ENCODE peak calls at places on chromosomes 16 and 17, in four cellular contexts. G is K562, M is HepG2, E is GM12878. K is an unnamed sample.

GRCh38 chr17:72567774-72568173 is 447.0 kb downstream of the SOX9 start:
- DNase-seq in M (no peak), G (no peak), E (no peak), K (no peak)

GRCh38 chr16:924806-925205 is 46.0 kb downstream of the LMF1 start:
- DNase-seq in E (no peak), M (no peak), G (no peak), K (no peak)

GRCh38 chr16:48580925-48581500 is 29.0 kb downstream of the N4BP1 start:
- DNase-seq in G (no peak), M (no peak), E (no peak), K (no peak)

GRCh38 chr17:44384281-44384822 is 5.1 kb downstream of the ITGA2B start:
- DNase-seq in E (no peak), M (no peak), G (no peak), K (no peak)

GRCh38 chr16:87486282-87486681 is 6.5 kb downstream of the ZCCHC14 start:
- DNase-seq in M (no peak), E (no peak), G (no peak), K (no peak)

GRCh38 chr16:85800321-85800669 is 800 bp downstream of the COX4I1 start:
- DNase-seq in M (peak), G (peak), E (no peak), K (no peak)

GRCh38 chr16:67694611-67695010 is 24.5 kb downstream of the GFOD2 start:
- DNase-seq in M (no peak), G (no peak), E (no peak), K (no peak)

GRCh38 chr17:45812102-45812501 is 28.0 kb downstream of the CRHR1 start:
- DNase-seq in E (no peak), M (peak), G (no peak), K (no peak)

GRCh38 chr17:49078248-49078647 is 54.3 kb upstream of the B4GALNT2 start:
- DNase-seq in E (no peak), M (no peak), G (no peak), K (no peak)

GRCh38 chr16:6104423-6104822 is 1006.8 kb upstream of the EEF2KMT start:
- DNase-seq in M (no peak), E (no peak), G (no peak), K (no peak)

GRCh38 chr17:35001549-35001948 is 21.2 kb downstream of the LIG3 start:
- DNase-seq in G (no peak), M (no peak), E (no peak), K (no peak)

GRCh38 chr16:12553191-12553590 is 250.5 kb downstream of the CPPED1 start:
- DNase-seq in E (no peak), M (no peak), G (no peak), K (no peak)

GRCh38 chr17:1999557-2000251 is 25.4 kb downstream of the RTN4RL1 start:
- DNase-seq in E (no peak), M (peak), G (no peak), K (peak)

GRCh38 chr16:75648265-75649076 is 898 bp downstream of the TERF2IP start:
- DNase-seq in M (peak), G (peak), E (no peak), K (peak)

GRCh38 chr17:72591500-72592241 is 470.9 kb downstream of the SOX9 start:
- DNase-seq in G (no peak), M (peak), E (no peak), K (peak)

GRCh38 chr17:49469831-49470568 is 25.1 kb upstream of the NGFR start:
- DNase-seq in E (no peak), M (no peak), G (no peak), K (peak)

GRCh38 chr16:8928467-8928957 is 35.2 kb downstream of the USP7 start:
- DNase-seq in G (peak), E (peak), M (no peak), K (no peak)

GRCh38 chr17:14301279-14301760 is 439 bp downstream of the HS3ST3B1 start:
- DNase-seq in E (no peak), M (no peak), G (peak), K (no peak)

GRCh38 chr16:67170168-67170947 is at the start of gene NOL3:
- DNase-seq in M (peak), E (peak), G (peak), K (peak)

GRCh38 chr17:78583091-78583490 is 5.9 kb upstream of the DNAH17 start:
- DNase-seq in M (no peak), E (no peak), G (peak), K (peak)

GRCh38 chr16:53766304-53767016 is 62.5 kb downstream of the FTO start:
- DNase-seq in G (no peak), E (no peak), M (peak), K (no peak)

GRCh38 chr16:16155234-16155633 is 68.1 kb downstream of the ABCC6 start:
- DNase-seq in M (no peak), E (no peak), G (no peak), K (no peak)

GRCh38 chr17:74979408-74980146 is 7.0 kb upstream of the HID1 start:
- DNase-seq in M (no peak), G (peak), E (no peak), K (no peak)

GRCh38 chr17:65820306-65820705 is 258.9 kb upstream of the AXIN2 start:
- DNase-seq in G (no peak), E (no peak), M (no peak), K (no peak)

GRCh38 chr17:32956240-32956970 is 28.5 kb downstream of the TMEM98 start:
- DNase-seq in M (no peak), G (peak), E (no peak), K (no peak)

GRCh38 chr17:79792984-79793923 is 3.6 kb downstream of the CBX8 start:
- DNase-seq in G (no peak), M (no peak), E (no peak), K (peak)

GRCh38 chr17:45147102-45147580 is 1.1 kb upstream of the HEXIM1 start:
- DNase-seq in E (no peak), M (no peak), G (peak), K (no peak)

GRCh38 chr17:43327834-43328420 is 70.9 kb upstream of the ARL4D start:
- DNase-seq in G (no peak), M (no peak), E (no peak), K (no peak)

GRCh38 chr17:20092292-20092867 is 83.2 kb downstream of the SPECC1 start:
- DNase-seq in M (no peak), G (no peak), E (no peak), K (no peak)

GRCh38 chr17:3796110-3796821 is 4.7 kb downstream of the ITGAE start:
- DNase-seq in M (no peak), E (peak), G (no peak), K (no peak)

GRCh38 chr16:12229759-12230594 is 253.4 kb downstream of the SNX29 start:
- DNase-seq in G (no peak), E (no peak), M (peak), K (no peak)

GRCh38 chr17:68195667-68196393 is 52.0 kb upstream of the AMZ2 start:
- DNase-seq in E (no peak), M (no peak), G (no peak), K (peak)

GRCh38 chr16:55668337-55669281 is 12.8 kb downstream of the SLC6A2 start:
- DNase-seq in M (peak), G (no peak), E (no peak), K (peak)

GRCh38 chr16:1090620-1091587 is 5.1 kb downstream of the C1QTNF8 start:
- DNase-seq in M (peak), E (no peak), G (peak), K (no peak)

GRCh38 chr17:78999947-79000395 is 9.6 kb downstream of the CANT1 start:
- DNase-seq in M (no peak), E (no peak), G (no peak), K (no peak)

GRCh38 chr16:55367796-55368195 is 43.8 kb downstream of the IRX6 start:
- DNase-seq in E (no peak), G (no peak), M (no peak), K (no peak)

GRCh38 chr17:3636908-3637373 is 381 bp downstream of the CTNS start:
- DNase-seq in G (no peak), E (no peak), M (no peak), K (peak)

GRCh38 chr17:48153711-48154642 is 46.4 kb downstream of the SNX11 start:
- DNase-seq in G (peak), M (peak), E (no peak), K (peak)

GRCh38 chr17:57727776-57728175 is 17.3 kb downstream of the CCDC182 start:
- DNase-seq in E (no peak), M (no peak), G (no peak), K (no peak)

GRCh38 chr17:62871291-62871690 is 63.2 kb upstream of the MARCHF10 start:
- DNase-seq in M (no peak), G (no peak), E (no peak), K (no peak)

GRCh38 chr17:62876664-62877411 is 68.7 kb upstream of the MARCHF10 start:
- DNase-seq in G (no peak), M (no peak), E (no peak), K (no peak)

GRCh38 chr17:62880120-62880519 is 72.0 kb upstream of the MARCHF10 start:
- DNase-seq in M (no peak), G (peak), E (no peak), K (no peak)

GRCh38 chr17:62875296-62875695 is 67.2 kb upstream of the MARCHF10 start:
- DNase-seq in G (no peak), M (no peak), E (no peak), K (no peak)

DNA sequence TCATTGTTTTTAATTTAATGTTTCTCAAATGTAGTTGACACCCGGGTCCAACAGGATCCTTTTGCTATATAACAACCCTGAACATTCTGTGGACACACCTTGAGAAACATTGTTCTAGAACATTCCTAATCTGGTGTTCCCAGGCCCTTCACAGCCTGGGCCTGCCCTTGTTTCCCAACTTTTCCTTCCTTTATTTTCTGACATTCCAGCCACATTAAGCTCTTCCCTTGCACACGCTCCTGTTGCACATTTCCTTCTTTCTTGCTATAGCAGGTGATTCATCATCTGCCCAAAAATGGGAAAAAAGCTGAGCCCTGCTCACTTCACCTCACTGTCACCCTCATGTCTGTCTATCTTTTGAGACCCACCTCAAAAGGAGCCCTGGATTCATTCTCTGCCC is 67.9 kb upstream of the MARCHF10 start:
- DNase-seq in G (no peak), M (no peak), E (no peak), K (no peak)
- TF ChIP-seq NR2C2 in G (no peak), M (no peak), E (no peak), K (no peak)

GRCh38 chr16:14300631-14301149 is 229.6 kb downstream of the MRTFB start:
- DNase-seq in M (peak), G (peak), E (no peak), K (peak)
- TF ChIP-seq NR2C2 in M (no peak), G (no peak), E (no peak), K (no peak)

DNA sequence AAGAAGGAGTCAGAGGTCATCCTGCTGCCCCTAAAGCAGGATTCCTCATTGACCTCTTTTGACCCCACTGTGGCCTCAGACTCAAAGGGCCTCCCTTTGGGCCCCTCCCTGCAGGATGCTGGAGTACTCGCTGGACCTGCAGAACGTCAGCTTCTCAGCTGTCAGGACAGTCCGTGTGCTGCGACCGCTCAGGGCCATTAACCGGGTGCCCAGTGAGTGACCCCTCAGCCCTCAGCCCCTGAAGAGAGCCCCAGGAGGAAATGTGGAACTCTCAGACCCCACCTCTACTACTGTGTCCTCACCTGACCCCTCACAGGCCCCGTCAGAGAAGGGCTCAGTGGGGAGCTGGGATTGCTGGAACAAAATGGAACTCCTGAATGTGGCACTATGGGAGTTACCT is 9.1 kb downstream of the CACNA1G start:
- DNase-seq in M (no peak), E (no peak), G (no peak), K (no peak)
- TF ChIP-seq NR2C2 in M (no peak), E (no peak), G (no peak), K (no peak)

DNA sequence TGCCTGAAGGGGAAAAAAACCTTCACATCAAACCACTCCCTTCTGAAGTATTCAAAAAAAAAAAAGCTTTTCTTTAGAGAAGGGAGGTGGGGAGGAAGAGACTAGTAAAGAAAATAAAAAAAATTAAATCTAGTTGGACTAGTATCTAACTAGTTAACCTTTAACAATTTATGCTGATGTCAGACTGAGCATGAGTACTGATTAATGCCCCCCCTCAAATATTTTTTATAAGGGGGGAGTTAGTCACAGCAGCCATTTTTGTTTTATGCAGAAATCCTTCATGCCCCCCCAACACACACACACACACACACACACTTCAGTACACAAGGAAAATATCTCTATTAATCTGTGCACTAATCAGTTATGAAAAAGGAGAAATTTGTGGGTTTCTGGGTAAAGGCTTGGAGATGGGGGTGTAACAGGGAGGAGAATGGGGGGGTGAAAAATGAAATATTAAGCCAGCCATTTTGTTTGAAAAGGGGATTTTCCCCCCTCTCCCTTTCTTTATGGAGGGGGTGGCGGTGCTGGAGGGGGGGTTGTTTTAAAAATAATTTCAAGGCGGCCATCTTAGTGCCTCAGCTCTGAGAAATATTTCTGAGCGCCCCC is 4.7 kb upstream of the CHD3 start:
- DNase-seq in M (no peak), G (peak), E (no peak), K (no peak)
- TF ChIP-seq NR2C2 in M (no peak), G (no peak), E (no peak), K (no peak)

GRCh38 chr17:37068266-37068665 is 119.5 kb downstream of the AATF start:
- DNase-seq in G (no peak), M (no peak), E (no peak), K (no peak)
- TF ChIP-seq NR2C2 in G (no peak), M (no peak), E (no peak), K (no peak)

GRCh38 chr16:10314317-10314716 is 71.5 kb upstream of the ATF7IP2 start:
- DNase-seq in G (no peak), M (no peak), E (no peak), K (no peak)

GRCh38 chr16:10312784-10313724 is 72.8 kb upstream of the ATF7IP2 start:
- DNase-seq in M (peak), E (peak), G (peak), K (no peak)

GRCh38 chr16:10312023-10312422 is 73.8 kb upstream of the ATF7IP2 start:
- DNase-seq in E (no peak), M (no peak), G (no peak), K (no peak)

GRCh38 chr16:10317425-10318001 is 68.3 kb upstream of the ATF7IP2 start:
- DNase-seq in G (no peak), E (no peak), M (no peak), K (no peak)

DNA sequence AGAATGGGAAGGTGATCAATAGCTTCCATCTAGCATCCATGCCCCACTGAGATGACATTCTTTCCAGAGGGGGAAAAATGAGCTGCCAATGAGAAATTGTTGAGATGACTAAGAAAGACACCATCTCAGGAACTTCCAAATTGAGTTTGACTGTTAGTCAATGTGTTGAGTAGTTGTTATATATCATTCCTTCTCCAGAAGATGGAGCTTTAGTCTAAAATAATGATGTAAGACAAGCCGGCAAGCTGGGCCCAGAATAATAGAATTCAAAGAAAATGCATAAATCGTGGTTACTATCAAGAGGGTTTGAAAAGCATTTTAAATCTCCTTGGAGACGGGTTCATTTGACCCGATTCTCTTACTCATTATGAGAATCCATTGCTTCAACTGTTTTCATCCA is 71.0 kb upstream of the ATF7IP2 start:
- DNase-seq in E (no peak), G (peak), M (peak), K (no peak)
- TF ChIP-seq NR2C2 in E (no peak), G (no peak), M (no peak), K (no peak)

DNA sequence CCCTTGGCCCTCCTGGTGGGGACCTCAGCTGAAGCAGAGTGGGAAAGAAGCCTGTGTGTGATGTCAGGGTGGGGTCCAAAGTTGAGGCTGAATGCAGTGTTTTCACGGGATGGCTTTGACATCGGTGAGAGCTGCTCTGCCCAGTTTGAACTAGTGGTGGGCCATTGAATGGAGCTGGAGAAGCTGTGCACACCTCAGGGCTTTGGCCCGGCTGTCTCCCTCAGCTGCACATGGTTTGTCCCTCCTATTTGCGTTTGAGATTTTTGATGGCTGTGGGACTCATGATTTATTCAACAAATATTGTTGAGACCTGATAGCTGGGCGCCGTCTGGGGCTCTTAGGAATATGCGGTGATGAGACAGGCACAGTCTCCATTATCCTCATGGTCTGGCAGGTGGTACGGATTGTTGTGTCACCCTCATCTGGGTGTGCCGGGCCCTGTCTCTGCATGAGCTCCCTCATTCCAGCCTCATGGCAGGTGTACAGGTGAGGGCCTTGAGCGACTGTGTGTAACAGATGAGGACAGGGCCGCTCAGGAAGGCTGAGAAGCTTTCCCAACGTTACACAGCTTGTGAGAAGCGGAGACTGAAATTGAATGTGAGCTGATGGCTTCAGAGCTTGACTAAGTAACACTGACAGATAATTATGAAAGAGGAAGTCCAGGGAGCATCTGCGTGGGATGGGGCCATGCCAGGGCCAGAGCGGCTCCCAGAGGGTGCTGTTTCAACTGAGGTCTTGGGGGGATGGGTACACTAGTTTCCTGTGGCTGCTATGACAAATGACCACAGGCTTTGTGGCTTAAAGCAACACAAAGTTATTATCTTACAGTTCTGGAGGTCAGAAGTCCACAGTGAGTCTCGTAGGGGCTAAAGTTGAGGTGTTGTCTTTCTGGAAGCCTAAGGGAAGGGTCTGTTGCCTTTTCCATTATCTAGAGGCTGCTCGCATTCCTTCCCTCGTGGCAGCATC is 36.5 kb downstream of the CMIP start:
- DNase-seq in G (peak), M (peak), E (peak), K (no peak)
- TF ChIP-seq NR2C2 in G (no peak), M (peak), E (no peak), K (no peak)

GRCh38 chr16:23156110-23156509 is 6.9 kb upstream of the USP31 start:
- DNase-seq in M (no peak), E (no peak), G (no peak), K (no peak)
- TF ChIP-seq NR2C2 in M (no peak), E (no peak), G (no peak), K (no peak)

GRCh38 chr17:40912506-40913220 is 24.8 kb downstream of the KRT23 start:
- DNase-seq in G (no peak), E (no peak), M (no peak), K (no peak)
- TF ChIP-seq NR2C2 in G (no peak), E (no peak), M (no peak), K (no peak)

K was measured in WTC11.